ENCODE peak calls at places on chromosomes 3 and 15, in five cellular contexts. F is cardiac muscle cell, E is endothelial cell, T is neural progenitor cell, W is cardiac fibroblast. K is an unnamed sample.
A peak's percentile ranks its signal among the peaks of the same experiment; 100 is the strongest.

GRCh38 chr3:30625541-30626438 is 19.4 kb downstream of the TGFBR2 start:
- DNase-seq in T (no peak), W (peak; percentile 92), E (no peak), F (no peak), K (peak; percentile 61)

GRCh38 chr3:151733613-151734012 is at the start of gene AADACL2:
- DNase-seq in T (no peak), W (no peak), E (no peak), F (no peak), K (no peak)

GRCh38 chr3:23202203-23202920 is 765 bp upstream of the UBE2E2 start:
- DNase-seq in W (peak; percentile 23), E (peak; percentile 28), F (no peak), T (no peak), K (no peak)

GRCh38 chr3:37729119-37729518 is 132.6 kb upstream of the CTDSPL start:
- DNase-seq in T (no peak), F (no peak), E (no peak), W (peak; percentile 48), K (no peak)

GRCh38 chr3:119146578-119147375 is 812 bp downstream of the TEX55 start:
- DNase-seq in F (no peak), W (peak; percentile 45), E (no peak), T (no peak), K (no peak)

GRCh38 chr3:9074079-9074478 is 110.8 kb upstream of the RAD18 start:
- DNase-seq in E (no peak), T (no peak), W (peak; percentile 9), F (no peak), K (peak; percentile 50)

GRCh38 chr3:72161870-72162617 is 377.1 kb upstream of the PROK2 start:
- DNase-seq in F (no peak), T (no peak), W (peak; percentile 73), E (no peak), K (peak; percentile 52)

GRCh38 chr15:98416222-98416835 is 232.0 kb upstream of the IGF1R start:
- DNase-seq in F (peak; percentile 7), T (no peak), W (no peak), E (no peak), K (no peak)

GRCh38 chr3:23665741-23666140 is 140.0 kb upstream of the UBE2E1 start:
- DNase-seq in W (peak; percentile 70), F (no peak), E (no peak), T (no peak), K (peak; percentile 57)

GRCh38 chr3:197522881-197523342 is 32.9 kb downstream of the BDH1 start:
- DNase-seq in F (no peak), T (no peak), W (peak; percentile 58), E (no peak), K (no peak)

GRCh38 chr3:197784019-197784585 is 7.0 kb upstream of the LRCH3 start:
- DNase-seq in W (no peak), F (no peak), T (no peak), E (no peak), K (no peak)

GRCh38 chr3:111338059-111338698 is 203.8 kb upstream of the CD96 start:
- DNase-seq in F (peak; percentile 72), T (peak; percentile 53), W (peak; percentile 91), E (peak; percentile 70), K (peak; percentile 78)

GRCh38 chr3:124845406-124845805 is 41.8 kb downstream of the ITGB5 start:
- DNase-seq in W (peak; percentile 96), E (no peak), T (no peak), F (no peak), K (peak; percentile 92)

GRCh38 chr3:23575697-23576096 is 230.1 kb upstream of the UBE2E1 start:
- DNase-seq in F (no peak), T (no peak), W (peak; percentile 71), E (no peak), K (no peak)

GRCh38 chr3:187456268-187456667 is 88.1 kb downstream of the RTP4 start:
- DNase-seq in E (no peak), W (peak; percentile 19), T (no peak), F (no peak), K (no peak)

GRCh38 chr3:50388021-50388719 is 28.8 kb upstream of the TMEM115 start:
- DNase-seq in W (no peak), T (peak; percentile 75), F (peak; percentile 49), E (peak; percentile 45), K (no peak)

GRCh38 chr15:40471778-40472130 is 970 bp downstream of the CHST14 start:
- DNase-seq in F (peak; percentile 39), W (no peak), T (peak; percentile 52), E (no peak), K (peak; percentile 16)

GRCh38 chr3:115785782-115786181 is 162.5 kb downstream of the GAP43 start:
- DNase-seq in T (no peak), E (no peak), W (no peak), F (no peak), K (no peak)

GRCh38 chr3:115788921-115789470 is 165.7 kb downstream of the GAP43 start:
- DNase-seq in E (no peak), W (peak; percentile 96), F (no peak), T (no peak), K (peak; percentile 98)

GRCh38 chr3:115783938-115784738 is 160.8 kb downstream of the GAP43 start:
- DNase-seq in W (peak; percentile 92), E (peak; percentile 95), F (peak; percentile 97), T (peak; percentile 94), K (peak; percentile 89)

GRCh38 chr3:115787818-115788217 is 164.5 kb downstream of the GAP43 start:
- DNase-seq in E (no peak), W (no peak), F (no peak), T (no peak), K (no peak)

GRCh38 chr3:115784739-115785571 is 161.6 kb downstream of the GAP43 start:
- DNase-seq in W (peak; percentile 76), T (no peak), E (no peak), F (peak; percentile 15), K (peak; percentile 74)
- TF ChIP-seq CTCF in W (no peak), T (no peak), E (no peak), F (no peak), K (peak; percentile 46)

GRCh38 chr3:148723591-148723990 is 25.9 kb downstream of the AGTR1 start:
- DNase-seq in T (no peak), W (peak; percentile 93), F (no peak), E (no peak), K (peak; percentile 34)

GRCh38 chr3:148716657-148717056 is 19.0 kb downstream of the AGTR1 start:
- DNase-seq in F (no peak), E (no peak), T (no peak), W (no peak), K (no peak)

GRCh38 chr3:148720873-148721272 is 23.2 kb downstream of the AGTR1 start:
- DNase-seq in F (no peak), W (no peak), E (no peak), T (no peak), K (no peak)

GRCh38 chr3:148717918-148718317 is 20.2 kb downstream of the AGTR1 start:
- DNase-seq in W (no peak), E (no peak), F (no peak), T (no peak), K (no peak)

DNA sequence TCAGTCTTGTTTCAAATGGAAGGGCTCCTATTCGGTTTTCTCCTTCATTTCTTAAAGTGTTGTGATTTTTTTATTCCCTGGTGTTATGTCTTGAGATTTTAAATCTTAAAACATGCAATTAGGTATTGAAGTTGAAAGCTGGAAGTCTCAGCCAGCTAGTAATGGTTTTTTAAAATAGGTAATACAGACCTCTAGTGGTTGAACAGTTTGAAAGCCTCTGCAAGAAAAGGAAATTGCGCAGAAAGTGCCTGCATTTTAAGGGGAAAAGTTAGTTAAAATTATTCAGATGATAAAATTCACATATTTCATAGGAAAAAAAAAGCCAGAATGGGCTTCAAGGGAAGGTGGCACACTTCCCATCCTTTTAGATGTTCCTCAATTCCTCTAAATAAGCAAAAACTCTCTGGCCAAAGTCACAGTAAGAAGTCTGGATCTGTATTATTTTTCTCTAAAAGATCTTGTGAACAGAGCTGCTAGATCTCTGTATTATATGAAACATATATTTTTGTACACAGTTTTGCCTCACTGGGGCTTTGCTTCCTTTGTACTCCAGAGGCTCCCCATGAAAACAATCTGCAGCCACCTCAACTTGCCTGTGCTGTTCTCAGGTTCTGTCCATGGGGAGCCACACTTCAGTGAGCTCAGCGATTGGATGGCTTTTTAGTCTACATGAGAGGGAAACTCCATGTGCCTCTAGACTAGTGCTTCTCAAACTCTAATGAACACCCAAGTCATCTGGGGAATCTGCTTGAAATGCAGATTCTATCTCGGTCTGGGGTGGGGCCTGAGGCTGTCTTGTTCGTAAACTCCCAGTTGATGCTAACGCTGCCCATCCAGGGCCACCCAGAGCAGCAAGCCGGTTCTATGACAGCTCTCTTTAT is 21.5 kb downstream of the AGTR1 start:
- DNase-seq in F (peak; percentile 11), T (peak; percentile 20), W (peak; percentile 58), E (no peak), K (peak; percentile 32)
- TF ChIP-seq CTCF in F (peak; percentile 55), T (peak; percentile 60), W (peak; percentile 53), E (no peak), K (peak; percentile 79)

GRCh38 chr3:131142580-131142979 is 115.9 kb downstream of the NEK11 start:
- DNase-seq in E (no peak), W (peak; percentile 20), T (no peak), F (no peak), K (peak; percentile 12)
- TF ChIP-seq CTCF in E (no peak), W (no peak), T (no peak), F (peak; percentile 26), K (peak; percentile 37)

GRCh38 chr3:159252772-159253384 is 451.0 kb downstream of the MFSD1 start:
- DNase-seq in E (peak; percentile 15), F (peak; percentile 31), W (peak; percentile 91), T (peak; percentile 52), K (peak; percentile 57)
- TF ChIP-seq CTCF in E (peak; percentile 96), F (peak; percentile 56), W (peak; percentile 76), T (peak; percentile 90), K (peak; percentile 90)

GRCh38 chr15:77871838-77872371 is 205.6 kb downstream of the TBC1D2B start:
- DNase-seq in W (no peak), T (peak; percentile 30), E (peak; percentile 26), F (no peak), K (no peak)
- TF ChIP-seq CTCF in W (peak; percentile 15), T (peak; percentile 47), E (peak; percentile 30), F (peak; percentile 26), K (peak; percentile 48)

K was measured in HFFc6.